ENCODE peak calls at places on chromosomes 4 and X, in eight cellular contexts. One of them, this sample, is unnamed. For H3K36me3, the result is how much of the 10 kb centered on the place peaks cover.

GRCh38 chr4:24643774-24644520 is 59.6 kb upstream of the DHX15 start:
- DNase-seq in BJ: no peak
- DNase-seq in cardiac muscle cell: no peak
- DNase-seq in left lung: no peak
- DNase-seq in ascending aorta: no peak
- DNase-seq in GM23338: peak
- DNase-seq in NT2/D1: no peak
- DNase-seq in adipocyte: peak
- DNase-seq in this sample: no peak

GRCh38 chr4:78227411-78228057 is 170.4 kb downstream of the FRAS1 start:
- DNase-seq in BJ: no peak
- DNase-seq in cardiac muscle cell: no peak
- DNase-seq in left lung: no peak
- DNase-seq in ascending aorta: no peak
- DNase-seq in GM23338: no peak
- DNase-seq in NT2/D1: no peak
- DNase-seq in adipocyte: no peak
- DNase-seq in this sample: no peak

GRCh38 chrX:19798423-19798822 is 89.0 kb downstream of the SH3KBP1 start:
- DNase-seq in BJ: no peak
- DNase-seq in cardiac muscle cell: no peak
- DNase-seq in left lung: no peak
- DNase-seq in ascending aorta: no peak
- DNase-seq in GM23338: no peak
- DNase-seq in NT2/D1: no peak
- DNase-seq in adipocyte: no peak
- DNase-seq in this sample: no peak

GRCh38 chr4:36316544-36317082 is 35.2 kb downstream of the DTHD1 start:
- DNase-seq in BJ: no peak
- DNase-seq in cardiac muscle cell: no peak
- DNase-seq in left lung: no peak
- DNase-seq in ascending aorta: no peak
- DNase-seq in GM23338: no peak
- DNase-seq in NT2/D1: no peak
- DNase-seq in adipocyte: no peak
- DNase-seq in this sample: no peak

GRCh38 chrX:49856819-49857218 is 22.5 kb upstream of the USP27X start:
- DNase-seq in BJ: no peak
- DNase-seq in cardiac muscle cell: no peak
- DNase-seq in left lung: no peak
- DNase-seq in ascending aorta: no peak
- DNase-seq in GM23338: no peak
- DNase-seq in NT2/D1: no peak
- DNase-seq in adipocyte: no peak
- DNase-seq in this sample: no peak

GRCh38 chrX:108091878-108092291 is 307 bp downstream of the ATG4A start:
- DNase-seq in BJ: no peak
- DNase-seq in cardiac muscle cell: no peak
- DNase-seq in left lung: no peak
- DNase-seq in ascending aorta: no peak
- DNase-seq in GM23338: no peak
- DNase-seq in NT2/D1: no peak
- DNase-seq in adipocyte: peak
- DNase-seq in this sample: no peak

GRCh38 chr4:30757357-30757756 is 37.2 kb downstream of the PCDH7 start:
- DNase-seq in BJ: peak
- DNase-seq in cardiac muscle cell: no peak
- DNase-seq in left lung: no peak
- DNase-seq in ascending aorta: no peak
- DNase-seq in GM23338: no peak
- DNase-seq in NT2/D1: no peak
- DNase-seq in adipocyte: peak
- DNase-seq in this sample: no peak

GRCh38 chrX:44580466-44580865 is 37.8 kb upstream of the FUNDC1 start:
- DNase-seq in BJ: no peak
- DNase-seq in cardiac muscle cell: no peak
- DNase-seq in left lung: no peak
- DNase-seq in ascending aorta: no peak
- DNase-seq in GM23338: no peak
- DNase-seq in NT2/D1: no peak
- DNase-seq in adipocyte: peak
- DNase-seq in this sample: no peak

GRCh38 chr4:15234101-15234500 is 193.7 kb upstream of the C1QTNF7 start:
- DNase-seq in BJ: no peak
- DNase-seq in cardiac muscle cell: no peak
- DNase-seq in left lung: no peak
- DNase-seq in ascending aorta: no peak
- DNase-seq in GM23338: no peak
- DNase-seq in NT2/D1: no peak
- DNase-seq in adipocyte: peak
- DNase-seq in this sample: no peak

GRCh38 chrX:110383414-110383813 is 24.8 kb downstream of the RTL9 start:
- DNase-seq in BJ: peak
- DNase-seq in cardiac muscle cell: no peak
- DNase-seq in left lung: no peak
- DNase-seq in ascending aorta: no peak
- DNase-seq in GM23338: no peak
- DNase-seq in NT2/D1: no peak
- DNase-seq in adipocyte: peak
- DNase-seq in this sample: no peak

GRCh38 chr4:79576480-79576803 is 168.4 kb upstream of the GK2 start:
- DNase-seq in BJ: no peak
- DNase-seq in cardiac muscle cell: peak
- DNase-seq in left lung: no peak
- DNase-seq in ascending aorta: no peak
- DNase-seq in GM23338: peak
- DNase-seq in NT2/D1: no peak
- DNase-seq in adipocyte: peak
- DNase-seq in this sample: no peak

GRCh38 chrX:144334577-144334976 is 450.7 kb downstream of the UBE2NL start:
- DNase-seq in BJ: no peak
- DNase-seq in cardiac muscle cell: no peak
- DNase-seq in left lung: no peak
- DNase-seq in ascending aorta: no peak
- DNase-seq in GM23338: no peak
- DNase-seq in NT2/D1: peak
- DNase-seq in adipocyte: no peak
- DNase-seq in this sample: no peak

GRCh38 chr4:124199755-124200154 is 512.8 kb downstream of the ANKRD50 start:
- DNase-seq in BJ: no peak
- DNase-seq in cardiac muscle cell: no peak
- DNase-seq in left lung: no peak
- DNase-seq in ascending aorta: no peak
- DNase-seq in GM23338: no peak
- DNase-seq in NT2/D1: no peak
- DNase-seq in adipocyte: peak
- DNase-seq in this sample: no peak

GRCh38 chr4:6469144-6469543 is 3.3 kb downstream of the PPP2R2C start:
- DNase-seq in BJ: no peak
- DNase-seq in cardiac muscle cell: no peak
- DNase-seq in left lung: no peak
- DNase-seq in ascending aorta: no peak
- DNase-seq in GM23338: no peak
- DNase-seq in NT2/D1: no peak
- DNase-seq in adipocyte: no peak
- DNase-seq in this sample: no peak

GRCh38 chr4:57023104-57023503 is 44.4 kb downstream of the POLR2B start:
- DNase-seq in BJ: peak
- DNase-seq in cardiac muscle cell: no peak
- DNase-seq in left lung: no peak
- DNase-seq in ascending aorta: no peak
- DNase-seq in GM23338: no peak
- DNase-seq in NT2/D1: no peak
- DNase-seq in adipocyte: peak
- DNase-seq in this sample: no peak

GRCh38 chr4:78922207-78922606 is 17.0 kb downstream of the PAQR3 start:
- DNase-seq in BJ: no peak
- DNase-seq in cardiac muscle cell: no peak
- DNase-seq in left lung: no peak
- DNase-seq in ascending aorta: no peak
- DNase-seq in GM23338: no peak
- DNase-seq in NT2/D1: no peak
- DNase-seq in adipocyte: peak
- DNase-seq in this sample: no peak

GRCh38 chr4:73723029-73723428 is 17.3 kb upstream of the CXCL8 start:
- DNase-seq in BJ: no peak
- DNase-seq in cardiac muscle cell: no peak
- DNase-seq in left lung: no peak
- DNase-seq in ascending aorta: no peak
- DNase-seq in GM23338: no peak
- DNase-seq in NT2/D1: no peak
- DNase-seq in adipocyte: no peak
- DNase-seq in this sample: no peak

GRCh38 chr4:184851200-184851541 is 25.4 kb upstream of the ACSL1 start:
- DNase-seq in BJ: no peak
- DNase-seq in cardiac muscle cell: no peak
- DNase-seq in left lung: no peak
- DNase-seq in ascending aorta: no peak
- DNase-seq in GM23338: no peak
- DNase-seq in NT2/D1: no peak
- DNase-seq in adipocyte: no peak
- DNase-seq in this sample: peak

GRCh38 chr4:76784237-76784636 is 113.7 kb downstream of the SOWAHB start:
- DNase-seq in BJ: no peak
- DNase-seq in cardiac muscle cell: no peak
- DNase-seq in left lung: no peak
- DNase-seq in ascending aorta: no peak
- DNase-seq in GM23338: peak
- DNase-seq in NT2/D1: no peak
- DNase-seq in adipocyte: no peak
- DNase-seq in this sample: no peak
- H3K36me3 ChIP-seq in BJ: under half
- H3K36me3 ChIP-seq in cardiac muscle cell: under half
- H3K36me3 ChIP-seq in left lung: under half
- H3K36me3 ChIP-seq in ascending aorta: under half
- H3K36me3 ChIP-seq in GM23338: under half
- H3K36me3 ChIP-seq in NT2/D1: under half
- H3K36me3 ChIP-seq in adipocyte: under half
- H3K36me3 ChIP-seq in this sample: under half

GRCh38 chrX:1599791-1600405 is 8.5 kb downstream of the AKAP17A start:
- DNase-seq in BJ: no peak
- DNase-seq in cardiac muscle cell: no peak
- DNase-seq in left lung: peak
- DNase-seq in ascending aorta: no peak
- DNase-seq in GM23338: no peak
- DNase-seq in NT2/D1: no peak
- DNase-seq in adipocyte: no peak
- DNase-seq in this sample: no peak
- H3K36me3 ChIP-seq in BJ: half or more
- H3K36me3 ChIP-seq in cardiac muscle cell: under half
- H3K36me3 ChIP-seq in left lung: half or more
- H3K36me3 ChIP-seq in ascending aorta: half or more
- H3K36me3 ChIP-seq in GM23338: under half
- H3K36me3 ChIP-seq in NT2/D1: half or more
- H3K36me3 ChIP-seq in adipocyte: half or more
- H3K36me3 ChIP-seq in this sample: half or more

GRCh38 chr4:149265645-149266044 is 550.0 kb downstream of the IQCM start:
- DNase-seq in BJ: no peak
- DNase-seq in cardiac muscle cell: no peak
- DNase-seq in left lung: no peak
- DNase-seq in ascending aorta: no peak
- DNase-seq in GM23338: no peak
- DNase-seq in NT2/D1: no peak
- DNase-seq in adipocyte: no peak
- DNase-seq in this sample: no peak
- H3K36me3 ChIP-seq in BJ: under half
- H3K36me3 ChIP-seq in cardiac muscle cell: under half
- H3K36me3 ChIP-seq in left lung: under half
- H3K36me3 ChIP-seq in ascending aorta: under half
- H3K36me3 ChIP-seq in GM23338: under half
- H3K36me3 ChIP-seq in NT2/D1: under half
- H3K36me3 ChIP-seq in adipocyte: under half
- H3K36me3 ChIP-seq in this sample: under half

GRCh38 chr4:8467016-8467415 is 26.4 kb downstream of the TRMT44 start:
- DNase-seq in BJ: no peak
- DNase-seq in cardiac muscle cell: no peak
- DNase-seq in left lung: no peak
- DNase-seq in ascending aorta: no peak
- DNase-seq in GM23338: no peak
- DNase-seq in NT2/D1: no peak
- DNase-seq in adipocyte: no peak
- DNase-seq in this sample: no peak
- H3K36me3 ChIP-seq in BJ: under half
- H3K36me3 ChIP-seq in cardiac muscle cell: under half
- H3K36me3 ChIP-seq in left lung: half or more
- H3K36me3 ChIP-seq in ascending aorta: half or more
- H3K36me3 ChIP-seq in GM23338: under half
- H3K36me3 ChIP-seq in NT2/D1: half or more
- H3K36me3 ChIP-seq in adipocyte: half or more
- H3K36me3 ChIP-seq in this sample: under half

GRCh38 chr4:1990676-1991075 is 18.1 kb downstream of the NELFA start:
- DNase-seq in BJ: no peak
- DNase-seq in cardiac muscle cell: no peak
- DNase-seq in left lung: no peak
- DNase-seq in ascending aorta: no peak
- DNase-seq in GM23338: no peak
- DNase-seq in NT2/D1: no peak
- DNase-seq in adipocyte: no peak
- DNase-seq in this sample: no peak

GRCh38 chr4:1989533-1990347 is 19.0 kb downstream of the NELFA start:
- DNase-seq in BJ: no peak
- DNase-seq in cardiac muscle cell: no peak
- DNase-seq in left lung: no peak
- DNase-seq in ascending aorta: no peak
- DNase-seq in GM23338: no peak
- DNase-seq in NT2/D1: no peak
- DNase-seq in adipocyte: no peak
- DNase-seq in this sample: no peak

GRCh38 chr4:1991596-1992434 is 17.0 kb downstream of the NELFA start:
- DNase-seq in BJ: no peak
- DNase-seq in cardiac muscle cell: no peak
- DNase-seq in left lung: peak
- DNase-seq in ascending aorta: no peak
- DNase-seq in GM23338: no peak
- DNase-seq in NT2/D1: no peak
- DNase-seq in adipocyte: no peak
- DNase-seq in this sample: no peak

GRCh38 chr4:1990348-1990645 is 18.5 kb downstream of the NELFA start:
- DNase-seq in BJ: no peak
- DNase-seq in cardiac muscle cell: no peak
- DNase-seq in left lung: no peak
- DNase-seq in ascending aorta: no peak
- DNase-seq in GM23338: no peak
- DNase-seq in NT2/D1: no peak
- DNase-seq in adipocyte: no peak
- DNase-seq in this sample: no peak

DNA sequence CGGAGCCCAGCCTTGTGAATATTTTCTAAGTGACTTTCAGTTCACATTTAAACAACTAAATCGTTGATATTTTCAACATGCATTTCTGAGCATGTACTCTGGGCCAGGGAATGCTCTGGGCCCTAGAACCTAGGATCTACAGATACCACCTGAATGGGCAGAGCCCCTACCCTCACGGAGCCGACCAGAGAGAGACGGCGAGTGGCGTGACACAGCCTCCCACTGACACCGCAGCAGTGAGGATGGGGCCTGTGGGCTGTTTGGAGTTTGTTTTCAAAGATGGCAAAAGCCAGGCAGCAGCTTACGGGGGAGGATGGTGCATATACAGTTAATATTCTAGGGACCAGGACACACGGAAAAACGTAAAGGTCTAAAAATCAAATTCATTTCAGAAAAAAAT is 17.7 kb downstream of the NELFA start:
- DNase-seq in BJ: no peak
- DNase-seq in cardiac muscle cell: no peak
- DNase-seq in left lung: peak
- DNase-seq in ascending aorta: no peak
- DNase-seq in GM23338: no peak
- DNase-seq in NT2/D1: no peak
- DNase-seq in adipocyte: no peak
- DNase-seq in this sample: no peak
- H3K36me3 ChIP-seq in BJ: under half
- H3K36me3 ChIP-seq in cardiac muscle cell: under half
- H3K36me3 ChIP-seq in left lung: half or more
- H3K36me3 ChIP-seq in ascending aorta: half or more
- H3K36me3 ChIP-seq in GM23338: under half
- H3K36me3 ChIP-seq in NT2/D1: half or more
- H3K36me3 ChIP-seq in adipocyte: under half
- H3K36me3 ChIP-seq in this sample: under half